ENCODE peak calls at places on chromosomes 5 and 9, in nine cellular contexts. W, U, O, R, A, N, M, T and V are unnamed samples.

GRCh38 chr5:14364576-14365472 is 216.8 kb upstream of the OTULINL start:
- DNase-seq in W (peak; percentile 84), U (peak; percentile 53), O (no peak), R (peak; percentile 69), A (no peak), N (no peak), M (peak; percentile 64), T (no peak), V (no peak)

GRCh38 chr9:122286764-122287163 is 22.1 kb downstream of the MRRF start:
- DNase-seq in W (no peak), U (no peak), O (no peak), R (no peak), A (no peak), N (no peak), M (no peak), T (no peak), V (no peak)

GRCh38 chr5:143662020-143662419 is 149.9 kb upstream of the HMHB1 start:
- DNase-seq in W (no peak), U (no peak), O (no peak), R (no peak), A (no peak), N (no peak), M (peak; percentile 77), T (no peak), V (no peak)

GRCh38 chr9:70466976-70467551 is 52.6 kb upstream of the KLF9 start:
- DNase-seq in W (no peak), U (no peak), O (no peak), R (no peak), A (no peak), N (no peak), M (peak; percentile 15), T (no peak), V (no peak)

GRCh38 chr5:97735209-97735608 is 552.2 kb upstream of the RIOK2 start:
- DNase-seq in W (no peak), U (no peak), O (no peak), R (no peak), A (no peak), N (peak; percentile 50), M (peak; percentile 85), T (no peak), V (no peak)

GRCh38 chr5:1375871-1376850 is 31.3 kb upstream of the CLPTM1L start:
- DNase-seq in W (no peak), U (no peak), O (peak; percentile 33), R (no peak), A (no peak), N (no peak), M (no peak), T (no peak), V (no peak)

GRCh38 chr5:158384535-158385421 is 525.8 kb upstream of the CLINT1 start:
- DNase-seq in W (no peak), U (no peak), O (peak; percentile 39), R (no peak), A (no peak), N (peak; percentile 94), M (peak; percentile 99), T (no peak), V (no peak)

GRCh38 chr5:36367524-36367923 is 65.8 kb upstream of the RANBP3L start:
- DNase-seq in W (no peak), U (no peak), O (no peak), R (no peak), A (no peak), N (peak; percentile 91), M (no peak), T (no peak), V (no peak)

GRCh38 chr9:120353501-120353900 is 226.5 kb downstream of the CDK5RAP2 start:
- DNase-seq in W (no peak), U (peak; percentile 11), O (no peak), R (no peak), A (no peak), N (no peak), M (no peak), T (no peak), V (no peak)

GRCh38 chr5:321233-321725 is at the start of gene AHRR:
- DNase-seq in W (peak; percentile 73), U (peak; percentile 76), O (no peak), R (peak; percentile 51), A (peak; percentile 77), N (no peak), M (peak; percentile 75), T (peak; percentile 71), V (no peak)

GRCh38 chr5:139982157-139982974 is 60.7 kb downstream of the NRG2 start:
- DNase-seq in W (no peak), U (peak; percentile 76), O (no peak), R (peak; percentile 45), A (no peak), N (no peak), M (peak; percentile 16), T (peak; percentile 29), V (no peak)

GRCh38 chr9:74281674-74282073 is 215.5 kb upstream of the RORB start:
- DNase-seq in W (peak; percentile 62), U (no peak), O (no peak), R (no peak), A (no peak), N (no peak), M (peak; percentile 1), T (no peak), V (no peak)

GRCh38 chr5:92470770-92471169 is 1087.7 kb upstream of the ARRDC3 start:
- DNase-seq in W (no peak), U (no peak), O (no peak), R (no peak), A (no peak), N (no peak), M (no peak), T (no peak), V (no peak)
- TF ChIP-seq CTCF in W (no peak), U (no peak), O (no peak), R (no peak), A (no peak), N (no peak), M (peak; percentile 33), T (no peak), V (no peak)

GRCh38 chr5:10741661-10742060 is 19.4 kb downstream of the DAP start:
- DNase-seq in W (no peak), U (no peak), O (no peak), R (no peak), A (no peak), N (no peak), M (no peak), T (no peak), V (no peak)
- TF ChIP-seq CTCF in W (no peak), U (no peak), O (no peak), R (peak; percentile 43), A (no peak), N (no peak), M (peak; percentile 64), T (no peak), V (no peak)

DNA sequence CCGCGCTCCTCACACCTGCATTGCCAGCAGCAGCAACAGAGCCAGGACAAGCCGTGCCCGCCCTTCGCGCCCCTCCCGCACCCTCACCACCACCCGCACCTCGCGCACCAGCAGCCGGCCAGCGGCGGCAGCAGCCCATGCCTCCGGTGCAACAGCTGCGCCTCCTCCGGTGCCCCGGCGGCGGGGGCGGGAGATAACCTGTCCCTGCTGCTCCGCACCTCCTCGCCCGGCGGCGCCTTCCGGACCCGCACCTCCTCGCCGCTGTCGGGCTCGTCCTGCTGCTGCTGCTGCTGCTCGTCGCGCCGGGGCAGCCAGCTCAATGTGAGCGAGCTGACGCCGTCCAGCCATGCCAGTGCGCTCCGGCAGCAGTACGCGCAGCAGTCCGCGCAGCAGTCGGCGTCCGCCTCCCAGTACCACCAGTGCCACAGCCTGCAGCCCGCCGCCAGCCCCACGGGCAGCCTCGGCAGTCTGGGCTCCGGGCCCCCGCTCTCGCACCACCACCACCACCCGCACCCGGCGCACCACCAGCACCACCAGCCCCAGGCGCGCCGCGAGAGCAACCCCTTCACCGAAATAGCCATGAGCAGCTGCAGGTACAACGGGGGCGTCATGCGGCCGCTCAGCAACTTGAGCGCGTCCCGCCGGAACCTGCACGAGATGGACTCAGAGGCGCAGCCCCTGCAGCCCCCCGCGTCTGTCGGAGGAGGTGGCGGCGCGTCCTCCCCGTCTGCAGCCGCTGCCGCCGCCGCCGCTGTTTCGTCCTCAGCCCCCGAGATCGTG is 517 bp downstream of the KCNN2 start:
- DNase-seq in W (peak; percentile 75), U (peak; percentile 71), O (peak; percentile 33), R (no peak), A (peak; percentile 71), N (no peak), M (no peak), T (peak; percentile 16), V (no peak)
- TF ChIP-seq CTCF in W (no peak), U (no peak), O (no peak), R (peak; percentile 6), A (no peak), N (no peak), M (no peak), T (peak; percentile 11), V (no peak)

GRCh38 chr5:81006231-81006630 is 46.1 kb downstream of the RASGRF2 start:
- DNase-seq in W (no peak), U (no peak), O (no peak), R (no peak), A (no peak), N (no peak), M (no peak), T (no peak), V (no peak)
- TF ChIP-seq CTCF in W (no peak), U (no peak), O (no peak), R (no peak), A (no peak), N (no peak), M (no peak), T (no peak), V (no peak)

GRCh38 chr5:171363846-171364245 is 23.8 kb upstream of the NPM1 start:
- DNase-seq in W (no peak), U (no peak), O (no peak), R (no peak), A (no peak), N (no peak), M (no peak), T (no peak), V (no peak)

GRCh38 chr5:171367424-171368370 is 20.0 kb upstream of the NPM1 start:
- DNase-seq in W (no peak), U (no peak), O (no peak), R (no peak), A (no peak), N (peak; percentile 76), M (no peak), T (no peak), V (no peak)

GRCh38 chr5:171369056-171369455 is 18.6 kb upstream of the NPM1 start:
- DNase-seq in W (no peak), U (no peak), O (no peak), R (no peak), A (no peak), N (no peak), M (no peak), T (no peak), V (no peak)

GRCh38 chr5:171366645-171367044 is 21.0 kb upstream of the NPM1 start:
- DNase-seq in W (no peak), U (no peak), O (no peak), R (no peak), A (no peak), N (no peak), M (no peak), T (no peak), V (no peak)

GRCh38 chr5:171365351-171365750 is 22.3 kb upstream of the NPM1 start:
- DNase-seq in W (peak; percentile 34), U (peak; percentile 59), O (no peak), R (no peak), A (no peak), N (no peak), M (no peak), T (no peak), V (no peak)
- TF ChIP-seq CTCF in W (peak; percentile 50), U (peak; percentile 51), O (no peak), R (peak; percentile 16), A (no peak), N (peak; percentile 50), M (peak; percentile 49), T (peak; percentile 27), V (peak; percentile 27)